ENCODE peak calls at places on chromosome 19, in four cellular contexts. I is T-helper 2 cell, X is fibroblast of mammary gland, T is tibial nerve. V is an unnamed sample.
A peak's percentile ranks its signal among the peaks of the same experiment; 100 is the strongest.

GRCh38 chr19:16888629-16889371 is at the start of gene F2RL3:
- DNase-seq in I (no peak), X (no peak), T (no peak), V (no peak)

GRCh38 chr19:42069619-42070293 is at the start of gene GRIK5:
- DNase-seq in T (no peak), X (no peak), I (no peak), V (no peak)

GRCh38 chr19:35717665-35718344 is at the start of gene KMT2B:
- DNase-seq in T (no peak), X (no peak), I (no peak), V (no peak)

GRCh38 chr19:29263305-29264080 is 50.5 kb upstream of the UQCRFS1 start:
- DNase-seq in X (peak; percentile 38), I (peak; percentile 39), T (peak; percentile 27), V (peak; percentile 60)

GRCh38 chr19:52464798-52465470 is 11.6 kb downstream of the ZNF578 start:
- DNase-seq in T (no peak), I (no peak), X (no peak), V (no peak)

GRCh38 chr19:5953680-5954213 is 24.2 kb downstream of the RANBP3 start:
- DNase-seq in T (no peak), X (no peak), I (no peak), V (no peak)

GRCh38 chr19:18756896-18757295 is 34.2 kb downstream of the COMP start:
- DNase-seq in I (no peak), T (no peak), X (no peak), V (no peak)

GRCh38 chr19:18500820-18501219 is 21.1 kb downstream of the ELL start:
- DNase-seq in T (no peak), I (no peak), X (no peak), V (no peak)

GRCh38 chr19:52270266-52270885 is 989 bp downstream of the ZNF766 start:
- DNase-seq in I (no peak), T (no peak), X (peak; percentile 28), V (no peak)